ENCODE peak calls at places on chromosomes 4 and X, in four cellular contexts. X is prostate gland, C is endothelial cell of umbilical vein, U is uterus. Y is an unnamed sample.

GRCh38 chr4:103011378-103012025 is 8.0 kb downstream of the SLC9B1 start:
- DNase-seq in C (no peak), X (no peak), U (peak; percentile 23), Y (no peak)

GRCh38 chrX:17737707-17738001 is 361 bp downstream of the SCML1 start:
- DNase-seq in C (peak; percentile 18), U (no peak), X (no peak), Y (peak; percentile 12)

GRCh38 chr4:41145571-41146078 is 68.7 kb downstream of the APBB2 start:
- DNase-seq in X (no peak), C (no peak), U (no peak), Y (no peak)

GRCh38 chr4:162586266-162586665 is 422.5 kb upstream of the FSTL5 start:
- DNase-seq in C (no peak), U (no peak), X (no peak), Y (no peak)

GRCh38 chrX:39772057-39772832 is 325.5 kb downstream of the BCOR start:
- DNase-seq in U (no peak), X (no peak), C (peak; percentile 44), Y (peak; percentile 29)

GRCh38 chr4:156677136-156677535 is 294.5 kb downstream of the PDGFC start:
- DNase-seq in X (no peak), U (no peak), C (peak; percentile 19), Y (no peak)

GRCh38 chr4:3768842-3769641 is 2.9 kb downstream of the ADRA2C start:
- DNase-seq in X (no peak), U (no peak), C (no peak), Y (no peak)

GRCh38 chr4:171025776-171026175 is 787.4 kb upstream of the GALNTL6 start:
- DNase-seq in C (no peak), X (no peak), U (no peak), Y (no peak)

GRCh38 chrX:40784516-40785151 is 49.3 kb upstream of the MED14 start:
- DNase-seq in C (peak; percentile 36), X (no peak), U (no peak), Y (no peak)

GRCh38 chr4:105472871-105473339 is 957 bp downstream of the PPA2 start:
- DNase-seq in U (no peak), C (no peak), X (no peak), Y (no peak)

GRCh38 chrX:103805860-103806259 is 26.2 kb downstream of the RAB9B start:
- DNase-seq in C (no peak), X (no peak), U (no peak), Y (no peak)

GRCh38 chr4:154807042-154807630 is 26.1 kb downstream of the RBM46 start:
- DNase-seq in X (no peak), C (peak; percentile 61), U (no peak), Y (no peak)

GRCh38 chr4:149735796-149736195 is 79.8 kb downstream of the IQCM start:
- DNase-seq in U (no peak), C (no peak), X (no peak), Y (no peak)

GRCh38 chr4:46425775-46426400 is 36.0 kb upstream of the GABRA2 start:
- DNase-seq in X (no peak), U (no peak), C (no peak), Y (no peak)

GRCh38 chr4:7157666-7158065 is 34.7 kb upstream of the SORCS2 start:
- DNase-seq in X (no peak), C (no peak), U (peak; percentile 6), Y (no peak)

GRCh38 chrX:11435568-11435967 is 142.4 kb downstream of the AMELX start:
- DNase-seq in C (peak; percentile 16), X (no peak), U (no peak), Y (no peak)

GRCh38 chr4:73964862-73965611 is 16.8 kb downstream of the PF4 start:
- DNase-seq in X (peak; percentile 17), U (no peak), C (peak; percentile 23), Y (no peak)
- TF ChIP-seq CTCF in X (peak; percentile 36), U (no peak), C (peak; percentile 48), Y (no peak)

GRCh38 chr4:101114936-101115372 is 232.4 kb downstream of the PPP3CA start:
- DNase-seq in X (no peak), U (no peak), C (no peak), Y (no peak)
- H3K27ac ChIP-seq in X (peak overlapping the region; percentile 28), U (no peak overlapping the region), C (no peak overlapping the region), Y (no peak overlapping the region)

GRCh38 chr4:93072292-93072691 is 756.3 kb upstream of the ATOH1 start:
- DNase-seq in X (no peak), U (no peak), C (no peak), Y (no peak)
- TF ChIP-seq CTCF in X (no peak), U (no peak), C (no peak), Y (no peak)

DNA sequence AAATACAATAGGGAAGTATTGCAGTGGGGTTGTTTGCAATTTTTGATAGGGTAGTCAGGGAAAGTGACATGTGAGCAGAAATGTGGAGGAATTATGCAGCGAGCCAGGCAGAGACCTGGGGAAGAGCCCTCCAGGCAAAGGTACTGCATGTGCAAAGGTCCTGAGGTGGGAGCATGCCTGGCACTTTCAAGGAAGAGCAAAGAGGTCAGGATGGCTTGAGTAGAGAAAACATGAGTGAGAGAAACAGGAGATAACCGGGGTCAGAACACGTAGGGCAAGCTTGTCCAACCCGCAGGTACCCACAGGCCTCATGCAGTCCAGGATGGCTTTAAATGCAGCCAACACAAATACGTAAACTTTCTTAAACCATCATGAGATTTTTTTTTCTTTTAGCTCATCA is 71.0 kb downstream of the COQ2 start:
- DNase-seq in C (no peak), U (no peak), X (no peak), Y (no peak)
- H3K27ac ChIP-seq in C (no peak overlapping the region), U (no peak overlapping the region), X (no peak overlapping the region), Y (no peak overlapping the region)

DNA sequence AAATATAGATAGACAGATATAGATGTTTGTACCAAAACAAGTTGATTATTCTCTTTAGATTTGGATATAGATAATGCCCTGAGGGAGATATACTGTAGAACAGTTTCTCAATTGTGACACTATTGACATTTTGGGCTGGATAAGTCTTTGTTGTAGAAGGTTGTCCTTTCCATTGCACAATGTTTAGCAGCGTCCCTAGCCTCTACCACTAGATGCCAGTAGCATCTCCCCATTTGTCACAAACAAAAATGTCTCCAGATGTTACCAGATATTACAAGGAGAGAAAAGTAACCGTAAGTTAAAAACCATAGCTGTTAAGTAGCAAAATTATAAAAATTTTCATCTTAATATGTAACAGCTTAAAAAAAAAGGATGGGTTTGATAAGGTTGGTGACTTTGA is 2595.3 kb downstream of the ARAP2 start:
- DNase-seq in X (no peak), U (no peak), C (no peak), Y (no peak)
- TF ChIP-seq CTCF in X (no peak), U (no peak), C (no peak), Y (no peak)

GRCh38 chr4:8342651-8343050 is 73.1 kb downstream of the HTRA3 start:
- DNase-seq in U (no peak), C (no peak), X (no peak), Y (no peak)

GRCh38 chr4:8341691-8342090 is 72.1 kb downstream of the HTRA3 start:
- DNase-seq in U (peak; percentile 68), X (no peak), C (no peak), Y (no peak)

GRCh38 chr4:8343051-8343966 is 73.8 kb downstream of the HTRA3 start:
- DNase-seq in C (no peak), U (no peak), X (no peak), Y (peak; percentile 21)

GRCh38 chr4:8343967-8344331 is 74.4 kb downstream of the HTRA3 start:
- DNase-seq in C (no peak), X (no peak), U (no peak), Y (no peak)

DNA sequence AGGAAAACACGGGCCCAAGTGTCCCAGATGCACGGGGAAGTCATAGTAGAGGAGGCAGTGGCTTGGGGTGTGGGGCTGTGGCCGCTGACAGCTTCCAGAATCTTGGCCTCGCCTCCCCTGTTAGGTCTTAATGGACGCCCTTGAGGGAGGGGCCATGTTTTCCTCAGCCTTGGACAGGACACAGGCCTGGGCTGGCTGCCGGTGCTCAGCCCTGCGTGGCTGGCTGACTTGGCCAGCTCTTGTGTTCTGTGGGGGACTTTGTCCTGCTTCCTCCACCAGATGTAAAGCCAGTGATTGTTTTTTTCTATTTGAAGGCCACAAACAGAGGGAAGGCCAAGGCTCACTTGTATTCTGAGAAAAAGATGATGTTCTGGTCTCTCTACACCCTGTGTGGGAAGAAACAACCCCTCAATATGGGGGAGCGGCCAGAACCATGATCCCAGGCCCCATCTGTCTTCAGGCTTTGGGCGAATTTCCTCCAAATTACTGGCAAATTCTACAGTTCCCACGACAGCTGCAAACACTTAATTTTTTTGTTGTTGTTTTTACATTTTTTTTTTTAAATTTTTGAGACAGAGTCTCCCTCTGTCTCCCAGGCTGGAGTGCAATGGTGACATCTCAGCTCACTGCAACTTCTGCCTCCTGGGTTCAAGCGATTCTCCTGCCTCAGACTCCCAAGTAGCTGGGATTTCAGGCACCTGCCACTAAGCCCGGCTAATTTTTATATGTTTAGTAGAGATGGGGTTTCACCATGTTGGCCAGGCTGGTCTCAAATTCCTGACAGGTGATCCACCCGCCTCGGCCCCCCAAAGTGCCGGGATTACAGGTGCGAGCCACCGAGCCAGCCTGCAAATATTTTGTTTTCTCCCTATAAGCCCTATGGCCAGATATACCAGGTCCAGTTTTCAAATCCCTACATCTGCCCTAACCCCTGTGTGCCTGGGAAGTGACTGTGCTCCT is 71.4 kb downstream of the HTRA3 start:
- DNase-seq in U (peak; percentile 84), X (no peak), C (no peak), Y (no peak)
- H3K27ac ChIP-seq in U (peak overlapping the region; percentile 71), X (peak overlapping the region; percentile 8), C (no peak overlapping the region), Y (no peak overlapping the region)

DNA sequence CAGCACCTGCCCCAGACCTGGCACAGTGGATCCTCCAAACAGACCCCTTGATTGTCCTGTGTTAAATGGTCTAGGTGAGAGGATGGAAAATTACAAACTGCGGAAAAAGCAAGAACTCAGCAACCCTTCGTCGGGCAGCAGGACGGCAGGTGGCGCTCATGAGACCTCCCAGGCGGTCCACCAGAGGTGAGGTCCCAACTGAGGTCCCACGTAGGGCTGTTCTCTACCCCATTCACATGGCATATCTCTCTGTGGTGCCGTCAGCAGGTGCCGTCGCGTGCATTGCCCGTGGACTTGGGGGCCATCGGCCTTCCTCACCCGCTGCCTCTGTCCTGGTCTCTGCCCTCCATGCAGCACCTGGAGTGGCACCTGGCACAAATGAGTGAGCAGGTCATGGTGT is 88.2 kb downstream of the CRMP1 start:
- DNase-seq in C (no peak), U (no peak), X (no peak), Y (no peak)
- TF ChIP-seq CTCF in C (no peak), U (no peak), X (no peak), Y (no peak)

Y was measured in CD4-positive, alpha-beta T cell.